ENCODE peak calls at places on chromosomes 12 and 14, in seven cellular contexts. G is HL-60, Z is hepatic stellate cell, E is T-helper 1 cell, R is activated T-cell treated with anti-CD3 and anti-CD28 coated beads for 48 hours, A is psoas muscle, H is iPS DF 19.7. B is an unnamed sample.

GRCh38 chr12:29818925-29819324 is 35.2 kb upstream of the TMTC1 start:
- DNase-seq in E (no peak), H (no peak), A (peak; percentile 49), R (no peak), Z (no peak), G (no peak), B (no peak)

GRCh38 chr12:47868552-47869031 is 36.2 kb downstream of the VDR start:
- DNase-seq in E (no peak), G (peak; percentile 39), R (no peak), H (no peak), Z (no peak), A (no peak), B (peak; percentile 73)

GRCh38 chr14:104290058-104290667 is 151.8 kb downstream of the KIF26A start:
- DNase-seq in A (no peak), E (no peak), Z (no peak), G (no peak), H (no peak), R (no peak), B (peak; percentile 51)

GRCh38 chr12:76024942-76025600 is 6.5 kb downstream of the PHLDA1 start:
- DNase-seq in R (no peak), A (no peak), G (no peak), H (no peak), E (no peak), Z (peak; percentile 70), B (no peak)

GRCh38 chr14:76697246-76697645 is 64.0 kb upstream of the VASH1 start:
- DNase-seq in A (no peak), R (no peak), H (no peak), E (no peak), G (no peak), Z (no peak), B (no peak)

GRCh38 chr12:54988402-54989054 is 4.0 kb upstream of the TESPA1 start:
- DNase-seq in H (no peak), A (peak; percentile 69), G (no peak), R (no peak), Z (no peak), E (no peak), B (no peak)

GRCh38 chr12:47087088-47087688 is 7.4 kb upstream of the AMIGO2 start:
- DNase-seq in G (no peak), Z (no peak), H (no peak), A (no peak), E (no peak), R (no peak), B (no peak)

GRCh38 chr12:3551976-3552725 is 61.1 kb downstream of the PRMT8 start:
- DNase-seq in Z (no peak), G (no peak), E (no peak), R (no peak), H (no peak), A (no peak), B (peak; percentile 73)

GRCh38 chr12:139585-139984 is 73.0 kb downstream of the IQSEC3 start:
- DNase-seq in G (no peak), Z (no peak), A (no peak), E (no peak), R (no peak), H (no peak), B (no peak)

GRCh38 chr12:6996040-6996441 is 22.2 kb downstream of the LPCAT3 start:
- DNase-seq in A (peak; percentile 58), G (peak; percentile 22), Z (peak; percentile 57), E (no peak), R (no peak), H (no peak), B (no peak)

GRCh38 chr12:90652280-90652679 is 302.7 kb downstream of the CCER1 start:
- DNase-seq in E (no peak), G (no peak), A (no peak), H (no peak), Z (no peak), R (no peak), B (no peak)

GRCh38 chr12:17017402-17017801 is 411.4 kb upstream of the LMO3 start:
- DNase-seq in E (no peak), R (no peak), G (no peak), Z (no peak), H (no peak), A (no peak), B (no peak)

GRCh38 chr12:3216726-3217682 is 139.8 kb downstream of the TSPAN9 start:
- DNase-seq in H (no peak), Z (peak; percentile 97), R (no peak), G (no peak), A (no peak), E (no peak), B (no peak)

GRCh38 chr12:45789025-45789424 is 59.5 kb downstream of the ARID2 start:
- DNase-seq in G (peak; percentile 15), E (no peak), R (no peak), H (no peak), Z (peak; percentile 53), A (no peak), B (no peak)

GRCh38 chr14:79395061-79395460 is 816.2 kb downstream of the DIO2 start:
- DNase-seq in H (no peak), G (no peak), E (no peak), R (no peak), A (no peak), Z (peak; percentile 21), B (no peak)

GRCh38 chr12:69000540-69001243 is 67.7 kb upstream of the CPM start:
- DNase-seq in G (no peak), Z (peak; percentile 22), R (no peak), E (no peak), H (no peak), A (no peak), B (no peak)

GRCh38 chr14:33184587-33184986 is 245.9 kb downstream of the NPAS3 start:
- DNase-seq in E (no peak), Z (no peak), H (no peak), R (no peak), G (no peak), A (no peak), B (no peak)